ENCODE peak calls at places on chromosome 13, in eight cellular contexts. S is A673; F is activated T-helper 1 cell treated with anti-CD3 and anti-CD28 coated beads, Interleukin-2, amount 50 U/mL, for 16 hours; P is stimulated activated CD8-positive, alpha-beta memory T cell treated with anti-CD3 and anti-CD28 coated beads, Interleukin-12 subunit alpha, Interleukin-12 subunit beta, amount 100 ng/mL, for 4 hours; U is NCI-H1105; H is ELR; K is NCI-H187; Q is hepatic stellate cell. Y is an unnamed sample.

GRCh38 chr13:41133951-41134350 is 1.3 kb upstream of the KBTBD6 start:
- DNase-seq in S (no peak), F (no peak), P (no peak), U (no peak), H (no peak), K (no peak), Q (no peak), Y (no peak)

GRCh38 chr13:27921961-27922910 is 2.4 kb downstream of the PDX1 start:
- DNase-seq in S (no peak), F (no peak), P (no peak), U (no peak), H (no peak), K (no peak), Q (no peak), Y (no peak)

GRCh38 chr13:76828316-76828741 is 57.9 kb downstream of the KCTD12 start:
- DNase-seq in S (no peak), F (no peak), P (no peak), U (no peak), H (peak), K (no peak), Q (no peak), Y (no peak)

GRCh38 chr13:26847281-26847680 is 86.7 kb upstream of the GPR12 start:
- DNase-seq in S (no peak), F (no peak), P (no peak), U (no peak), H (no peak), K (no peak), Q (no peak), Y (no peak)

GRCh38 chr13:21466527-21466926 is 7.4 kb upstream of the ZDHHC20 start:
- DNase-seq in S (no peak), F (no peak), P (no peak), U (no peak), H (no peak), K (no peak), Q (no peak), Y (no peak)

GRCh38 chr13:29125934-29126424 is 305.8 kb downstream of the MTUS2 start:
- DNase-seq in S (no peak), F (no peak), P (no peak), U (no peak), H (no peak), K (no peak), Q (no peak), Y (no peak)

GRCh38 chr13:97125051-97125809 is 96.9 kb upstream of the MBNL2 start:
- DNase-seq in S (peak), F (no peak), P (no peak), U (no peak), H (peak), K (peak), Q (no peak), Y (no peak)

GRCh38 chr13:79647518-79647917 is 166.6 kb downstream of the NDFIP2 start:
- DNase-seq in S (no peak), F (no peak), P (no peak), U (peak), H (peak), K (no peak), Q (no peak), Y (no peak)

GRCh38 chr13:80217614-80218456 is 123.1 kb downstream of the SPRY2 start:
- DNase-seq in S (no peak), F (no peak), P (no peak), U (no peak), H (peak), K (no peak), Q (no peak), Y (no peak)

GRCh38 chr13:108915095-108915633 is 285.8 kb downstream of the MYO16 start:
- DNase-seq in S (peak), F (no peak), P (no peak), U (peak), H (peak), K (no peak), Q (no peak), Y (no peak)

GRCh38 chr13:40023608-40024577 is 368.4 kb downstream of the COG6 start:
- DNase-seq in S (no peak), F (no peak), P (no peak), U (no peak), H (no peak), K (no peak), Q (no peak), Y (no peak)

GRCh38 chr13:27130223-27131015 is 41.2 kb downstream of the USP12 start:
- DNase-seq in S (no peak), F (no peak), P (no peak), U (no peak), H (peak), K (no peak), Q (no peak), Y (no peak)

GRCh38 chr13:63517376-63517775 is 2101.7 kb upstream of the PCDH20 start:
- DNase-seq in S (peak), F (no peak), P (no peak), U (no peak), H (peak), K (no peak), Q (no peak), Y (no peak)

GRCh38 chr13:76992548-76993001 is 694 bp downstream of the CLN5 start:
- DNase-seq in S (no peak), F (no peak), P (no peak), U (no peak), H (peak), K (peak), Q (peak), Y (no peak)

GRCh38 chr13:110126391-110126961 is 180.5 kb downstream of the COL4A1 start:
- DNase-seq in S (peak), F (no peak), P (no peak), U (no peak), H (peak), K (no peak), Q (peak), Y (no peak)

GRCh38 chr13:85406269-85406975 is 392.8 kb downstream of the SLITRK6 start:
- DNase-seq in S (no peak), F (no peak), P (no peak), U (no peak), H (no peak), K (no peak), Q (no peak), Y (no peak)